ENCODE peak calls at places on chromosome 2, in eight cellular contexts. J is vagina, T is MCF 10A, L is tibial nerve, P is astrocyte of the spinal cord, O is AG04449, A is upper lobe of left lung, S is tibial artery. N is an unnamed sample.

GRCh38 chr2:9158786-9159779 is 47.5 kb upstream of the ASAP2 start:
- DNase-seq in J (no peak), T (no peak), L (no peak), P (no peak), O (no peak), A (no peak), S (no peak), N (no peak)

GRCh38 chr2:118244686-118245085 is 156.4 kb downstream of the INSIG2 start:
- DNase-seq in J (peak; percentile 80), T (no peak), L (no peak), P (no peak), O (no peak), A (no peak), S (no peak), N (no peak)

GRCh38 chr2:201880620-201881381 is 74.5 kb downstream of the CDK15 start:
- DNase-seq in J (no peak), T (no peak), L (no peak), P (peak; percentile 50), O (no peak), A (no peak), S (peak; percentile 53), N (no peak)

GRCh38 chr2:17759805-17760204 is 5.9 kb downstream of the GEN1 start:
- DNase-seq in J (no peak), T (peak; percentile 79), L (no peak), P (no peak), O (no peak), A (no peak), S (no peak), N (no peak)

GRCh38 chr2:45260946-45261345 is 251.7 kb upstream of the SIX2 start:
- DNase-seq in J (peak; percentile 18), T (no peak), L (no peak), P (no peak), O (no peak), A (no peak), S (no peak), N (no peak)

GRCh38 chr2:112519506-112519905 is 22.8 kb upstream of the POLR1B start:
- DNase-seq in J (no peak), T (no peak), L (no peak), P (no peak), O (no peak), A (no peak), S (no peak), N (no peak)

GRCh38 chr2:28563869-28564268 is 68.0 kb downstream of the PLB1 start:
- DNase-seq in J (no peak), T (no peak), L (no peak), P (no peak), O (no peak), A (no peak), S (no peak), N (no peak)

GRCh38 chr2:127437781-127438726 is 19.8 kb downstream of the PROC start:
- DNase-seq in J (no peak), T (no peak), L (no peak), P (no peak), O (no peak), A (no peak), S (no peak), N (no peak)

GRCh38 chr2:20526666-20527065 is 79.8 kb downstream of the RHOB start:
- DNase-seq in J (no peak), T (no peak), L (no peak), P (no peak), O (no peak), A (no peak), S (no peak), N (no peak)

GRCh38 chr2:70887550-70888229 is 48.0 kb upstream of the ATP6V1B1 start:
- DNase-seq in J (peak; percentile 76), T (no peak), L (no peak), P (no peak), O (no peak), A (no peak), S (no peak), N (peak; percentile 25)

GRCh38 chr2:23709311-23709710 is 217.6 kb downstream of the ATAD2B start:
- DNase-seq in J (no peak), T (no peak), L (no peak), P (no peak), O (no peak), A (no peak), S (no peak), N (no peak)

GRCh38 chr2:55103039-55103438 is 52.8 kb upstream of the RTN4 start:
- DNase-seq in J (no peak), T (no peak), L (no peak), P (no peak), O (no peak), A (no peak), S (no peak), N (no peak)

GRCh38 chr2:102082591-102083586 is 59.7 kb upstream of the IL1R1 start:
- DNase-seq in J (peak; percentile 82), T (peak; percentile 75), L (peak; percentile 49), P (peak; percentile 93), O (no peak), A (peak; percentile 62), S (peak; percentile 60), N (no peak)

GRCh38 chr2:43368483-43369385 is 142.3 kb upstream of the ZFP36L2 start:
- DNase-seq in J (no peak), T (no peak), L (no peak), P (peak; percentile 28), O (no peak), A (no peak), S (no peak), N (no peak)

GRCh38 chr2:232463701-232464533 is 8.0 kb downstream of the ALPI start:
- DNase-seq in J (no peak), T (no peak), L (no peak), P (no peak), O (no peak), A (peak; percentile 20), S (no peak), N (no peak)

GRCh38 chr2:67566958-67567635 is 170.0 kb downstream of the ETAA1 start:
- DNase-seq in J (no peak), T (no peak), L (no peak), P (no peak), O (no peak), A (no peak), S (no peak), N (no peak)

DNA sequence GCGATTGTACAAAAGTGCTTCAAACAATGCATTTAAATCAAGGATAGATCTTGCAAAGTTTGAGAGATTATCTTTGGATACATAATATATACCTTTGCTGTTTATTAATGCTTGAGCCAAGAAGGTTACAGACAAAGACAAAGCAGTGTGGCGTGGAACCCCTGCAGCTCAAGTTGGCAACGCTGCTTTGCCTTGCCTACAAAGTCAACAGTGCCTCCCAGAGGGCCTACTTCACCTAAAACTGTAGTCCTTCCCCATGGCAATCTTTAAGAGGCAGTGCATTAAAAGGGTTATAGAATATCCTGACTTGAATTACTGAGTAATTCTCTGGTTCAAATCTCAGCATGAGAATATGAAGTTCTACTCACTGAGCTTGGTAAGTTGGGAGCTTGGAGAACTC is 96.7 kb downstream of the MYT1L start:
- DNase-seq in J (no peak), T (no peak), L (no peak), P (no peak), O (no peak), A (no peak), S (no peak), N (no peak)
- TF ChIP-seq CTCF in J (no peak), T (no peak), L (no peak), P (no peak), O (no peak), A (no peak), S (no peak), N (no peak)

GRCh38 chr2:225031599-225031998 is 10.7 kb downstream of the DOCK10 start:
- DNase-seq in J (no peak), T (no peak), L (no peak), P (no peak), O (no peak), A (no peak), S (no peak), N (no peak)

GRCh38 chr2:225032249-225032648 is 10.0 kb downstream of the DOCK10 start:
- DNase-seq in J (no peak), T (no peak), L (no peak), P (no peak), O (no peak), A (no peak), S (no peak), N (no peak)

GRCh38 chr2:225030089-225030653 is 12.1 kb downstream of the DOCK10 start:
- DNase-seq in J (no peak), T (no peak), L (no peak), P (no peak), O (no peak), A (no peak), S (no peak), N (peak; percentile 55)

GRCh38 chr2:225028572-225028971 is 13.7 kb downstream of the DOCK10 start:
- DNase-seq in J (no peak), T (no peak), L (no peak), P (no peak), O (no peak), A (no peak), S (no peak), N (no peak)

GRCh38 chr2:225030893-225031292 is 11.4 kb downstream of the DOCK10 start:
- DNase-seq in J (no peak), T (no peak), L (no peak), P (no peak), O (no peak), A (no peak), S (no peak), N (no peak)
- TF ChIP-seq CTCF in J (no peak), T (no peak), L (no peak), P (no peak), O (no peak), A (no peak), S (no peak), N (no peak)

DNA sequence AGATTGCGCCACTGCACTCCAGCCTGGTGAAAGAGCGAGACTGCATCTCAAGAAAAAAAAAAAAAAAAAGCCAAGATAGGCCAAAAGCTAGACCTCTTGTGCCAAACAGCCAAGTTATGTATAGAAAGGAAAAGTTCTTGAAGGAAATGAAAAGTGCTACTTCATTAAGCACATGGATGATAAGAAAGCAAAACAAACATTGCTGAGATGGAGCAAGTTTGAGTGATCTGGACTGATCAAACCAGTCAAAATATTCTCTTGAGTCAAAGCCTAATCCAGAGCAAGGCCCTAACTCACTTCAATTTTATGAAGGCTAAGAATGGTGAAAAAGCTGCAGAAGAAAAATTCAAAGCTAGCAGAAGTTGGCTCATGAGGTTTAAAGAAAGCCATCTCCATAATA is 28.1 kb upstream of the TANC1 start:
- DNase-seq in J (no peak), T (no peak), L (no peak), P (no peak), O (no peak), A (no peak), S (no peak), N (no peak)
- TF ChIP-seq CTCF in J (no peak), T (no peak), L (no peak), P (no peak), O (no peak), A (no peak), S (no peak), N (no peak)

DNA sequence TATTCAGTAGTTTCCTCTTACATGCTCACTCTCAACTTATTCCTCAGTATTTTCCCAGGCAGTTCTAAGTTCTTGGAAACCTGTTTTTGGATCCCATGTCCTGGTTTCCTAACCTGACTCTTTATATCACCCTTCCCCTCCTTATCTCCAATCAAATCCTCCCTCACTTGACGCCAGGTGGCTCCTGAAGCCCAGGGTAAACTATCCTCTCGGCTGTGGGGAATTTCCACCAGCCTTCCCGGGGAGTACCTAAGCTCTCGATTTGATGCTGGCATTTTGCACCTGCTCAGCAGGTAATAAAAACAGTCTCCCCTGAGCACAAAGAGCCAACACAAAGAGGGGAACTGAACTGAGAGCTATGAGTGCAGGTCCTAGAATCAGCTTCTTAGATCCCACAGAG is 538.0 kb downstream of the SLC4A3 start:
- DNase-seq in J (no peak), T (no peak), L (no peak), P (no peak), O (no peak), A (peak; percentile 42), S (no peak), N (no peak)
- TF ChIP-seq CTCF in J (no peak), T (no peak), L (no peak), P (no peak), O (no peak), A (no peak), S (no peak), N (no peak)

N was measured in natural killer cell.